ENCODE peak calls at places on chromosomes 11 and 22, in five cellular contexts. T is stimulated activated CD8-positive, alpha-beta memory T cell treated with anti-CD3 and anti-CD28 coated beads, Interleukin-4, amount 100 ng/mL, for 24 hours; L is NAMALWA; Q is A549; R is KG1. K is an unnamed sample.
A peak's percentile ranks its signal among the peaks of the same experiment; 100 is the strongest.

GRCh38 chr11:12478743-12479142 is 101.4 kb downstream of the PARVA start:
- DNase-seq in T (no peak), R (no peak), L (no peak), Q (no peak), K (no peak)

GRCh38 chr11:83865636-83866461 is 579.7 kb upstream of the CCDC90B start:
- DNase-seq in R (no peak), T (no peak), Q (no peak), L (no peak), K (no peak)

GRCh38 chr22:20080445-20080775 is 369 bp downstream of the DGCR8 start:
- DNase-seq in R (peak; percentile 56), Q (peak; percentile 50), L (peak; percentile 69), T (peak; percentile 67), K (peak; percentile 88)

GRCh38 chr11:98965358-98965757 is 55.4 kb upstream of the CNTN5 start:
- DNase-seq in R (no peak), Q (no peak), L (no peak), T (no peak), K (no peak)

GRCh38 chr22:21936151-21936778 is 16.4 kb downstream of the PPM1F start:
- DNase-seq in L (no peak), R (no peak), Q (no peak), T (no peak), K (no peak)

GRCh38 chr11:105838668-105839403 is 183.2 kb downstream of the MSANTD4 start:
- DNase-seq in R (no peak), Q (no peak), L (no peak), T (no peak), K (no peak)

GRCh38 chr11:18696638-18697225 is 1.8 kb upstream of the TMEM86A start:
- DNase-seq in Q (no peak), R (no peak), L (no peak), T (no peak), K (no peak)

GRCh38 chr22:21904250-21904789 is 36.9 kb upstream of the MAPK1 start:
- DNase-seq in Q (no peak), L (no peak), R (no peak), T (no peak), K (no peak)

GRCh38 chr11:7444582-7444981 is 40.7 kb upstream of the OLFML1 start:
- DNase-seq in Q (no peak), R (no peak), T (no peak), L (no peak), K (no peak)

GRCh38 chr11:72038491-72038890 is 39.8 kb downstream of the IL18BP start:
- DNase-seq in R (no peak), Q (no peak), L (no peak), T (no peak), K (no peak)

GRCh38 chr22:47631571-47632102 is 869.2 kb downstream of the TBC1D22A start:
- DNase-seq in T (no peak), R (no peak), Q (no peak), L (no peak), K (no peak)

GRCh38 chr11:37905707-37906417 is 1307.8 kb upstream of the RAG2 start:
- DNase-seq in T (no peak), R (no peak), L (no peak), Q (no peak), K (no peak)

GRCh38 chr22:20223421-20224245 is 44.5 kb downstream of the RTN4R start:
- DNase-seq in T (no peak), R (no peak), L (no peak), Q (no peak), K (no peak)

GRCh38 chr22:49962751-49963646 is 2.4 kb downstream of the PIM3 start:
- DNase-seq in Q (no peak), L (no peak), T (no peak), R (no peak), K (no peak)

GRCh38 chr22:39814899-39815298 is 78.7 kb downstream of the ENTHD1 start:
- DNase-seq in T (no peak), Q (no peak), R (no peak), L (no peak), K (no peak)

GRCh38 chr11:33557201-33557600 is 143.4 kb downstream of the C11orf91 start:
- DNase-seq in T (no peak), L (no peak), R (no peak), Q (no peak), K (no peak)

K was measured in germinal center.